ENCODE peak calls at places on chromosomes 12 and 14, in five cellular contexts. I, X, D, R and U are unnamed samples.

GRCh38 chr14:70011708-70012107 is 132.5 kb downstream of the SMOC1 start:
- DNase-seq in X (no peak), I (no peak), D (no peak), R (no peak), U (no peak)

GRCh38 chr12:111409403-111410228 is 3.9 kb downstream of the SH2B3 start:
- DNase-seq in D (no peak), R (no peak), I (no peak), X (peak; percentile 63), U (peak; percentile 94)

GRCh38 chr12:59431266-59431665 is 164.6 kb upstream of the SLC16A7 start:
- DNase-seq in R (no peak), X (no peak), I (no peak), D (no peak), U (peak; percentile 5)

GRCh38 chr12:107748472-107748871 is 12.5 kb downstream of the PRDM4 start:
- DNase-seq in I (no peak), X (no peak), D (no peak), R (no peak), U (peak; percentile 80)

GRCh38 chr14:76050797-76051392 is 65.3 kb downstream of the IFT43 start:
- DNase-seq in R (peak; percentile 79), X (no peak), I (peak; percentile 62), D (peak; percentile 89), U (peak; percentile 62)

GRCh38 chr14:105499256-105500035 is 8.4 kb downstream of the TEDC1 start:
- DNase-seq in D (peak; percentile 36), X (peak; percentile 31), R (no peak), I (no peak), U (no peak)

GRCh38 chr12:20455001-20455706 is 86.8 kb downstream of the PDE3A start:
- DNase-seq in I (no peak), R (no peak), D (no peak), X (no peak), U (no peak)

GRCh38 chr12:88026196-88026595 is 3.0 kb downstream of the C12orf50 start:
- DNase-seq in X (no peak), D (no peak), R (no peak), I (no peak), U (no peak)

GRCh38 chr14:61527325-61528100 is 167.8 kb upstream of the HIF1A start:
- DNase-seq in D (peak; percentile 54), R (no peak), X (no peak), I (no peak), U (peak; percentile 89)

GRCh38 chr12:6567112-6567680 is 895 bp downstream of the NOP2 start:
- DNase-seq in X (no peak), R (no peak), D (no peak), I (no peak), U (peak; percentile 32)

GRCh38 chr14:80798211-80798610 is 143.3 kb downstream of the CEP128 start:
- DNase-seq in R (no peak), X (no peak), D (no peak), I (no peak), U (no peak)

GRCh38 chr14:89308232-89308959 is 108.6 kb downstream of the FOXN3 start:
- DNase-seq in D (peak; percentile 22), R (no peak), X (no peak), I (no peak), U (no peak)

GRCh38 chr14:94125659-94126418 is 3.6 kb downstream of the IFI27L2 start:
- DNase-seq in D (no peak), X (peak; percentile 12), I (no peak), R (peak; percentile 22), U (no peak)

GRCh38 chr12:52836042-52836466 is 1.9 kb upstream of the KRT79 start:
- DNase-seq in D (no peak), X (peak; percentile 20), R (no peak), I (no peak), U (peak; percentile 76)

GRCh38 chr12:4112290-4112689 is 161.3 kb upstream of the CCND2 start:
- DNase-seq in I (no peak), R (peak; percentile 32), D (no peak), X (no peak), U (no peak)

GRCh38 chr12:12159988-12160387 is 89.2 kb downstream of the BCL2L14 start:
- DNase-seq in D (no peak), R (no peak), I (no peak), X (no peak), U (no peak)

GRCh38 chr14:59098377-59098776 is 90.1 kb upstream of the DAAM1 start:
- DNase-seq in X (no peak), I (no peak), R (no peak), D (peak; percentile 95), U (peak; percentile 77)

GRCh38 chr14:79781882-79782281 is 429.4 kb downstream of the DIO2 start:
- DNase-seq in D (no peak), X (no peak), I (no peak), R (no peak), U (no peak)

GRCh38 chr14:77139540-77140342 is 1.9 kb downstream of the ZDHHC22 start:
- DNase-seq in I (peak; percentile 60), X (peak; percentile 91), D (peak; percentile 50), R (peak; percentile 93), U (peak; percentile 29)

GRCh38 chr14:64438181-64438839 is 27.0 kb upstream of the AKAP5 start:
- DNase-seq in I (no peak), D (peak; percentile 93), R (no peak), X (no peak), U (peak; percentile 77)

GRCh38 chr14:100592461-100592871 is 5.2 kb upstream of the BEGAIN start:
- DNase-seq in X (no peak), D (no peak), R (no peak), I (no peak), U (no peak)

GRCh38 chr12:53759261-53759660 is 7.5 kb upstream of the CISTR start:
- DNase-seq in R (no peak), I (no peak), D (no peak), X (no peak), U (no peak)

GRCh38 chr12:62683724-62684501 is 217.3 kb downstream of the MON2 start:
- DNase-seq in D (no peak), I (no peak), R (no peak), X (no peak), U (no peak)

GRCh38 chr12:124642105-124642504 is 74.7 kb upstream of the NCOR2 start:
- DNase-seq in I (no peak), D (no peak), R (no peak), X (no peak), U (no peak)
- H2BK12ac ChIP-seq in I (no peak overlapping the region), D (no peak overlapping the region), R (no peak overlapping the region), X (no peak overlapping the region), U (no peak overlapping the region)

GRCh38 chr12:132171968-132172521 is 27.8 kb downstream of the NOC4L start:
- DNase-seq in D (no peak), I (no peak), X (no peak), R (no peak), U (no peak)
- H2BK12ac ChIP-seq in D (no peak overlapping the region), I (peak overlapping the region; percentile 84), X (no peak overlapping the region), R (no peak overlapping the region), U (no peak overlapping the region)

GRCh38 chr12:120574106-120574505 is 7.1 kb downstream of the POP5 start:
- DNase-seq in I (no peak), R (no peak), X (no peak), D (no peak), U (no peak)
- H2BK12ac ChIP-seq in I (no peak overlapping the region), R (no peak overlapping the region), X (no peak overlapping the region), D (no peak overlapping the region), U (no peak overlapping the region)

DNA sequence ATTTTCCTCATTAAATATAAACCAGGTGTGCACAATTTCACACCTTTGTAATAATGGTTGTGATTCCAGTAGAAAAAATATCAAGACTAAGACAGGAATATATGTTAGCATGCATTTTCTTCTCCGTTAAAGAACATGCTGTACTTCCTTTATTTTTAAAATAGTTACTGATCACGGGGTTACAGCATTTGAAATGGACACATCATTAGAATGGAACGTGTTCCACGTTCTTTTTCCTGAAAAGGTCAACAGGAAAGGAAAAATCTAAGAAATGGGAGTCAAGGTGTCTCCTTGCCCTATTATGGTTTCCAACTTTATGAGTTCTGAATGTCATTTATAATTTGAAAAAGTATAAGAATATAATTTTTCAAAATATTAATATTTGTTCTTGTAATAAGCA is 1325.7 kb downstream of the SLC16A7 start:
- DNase-seq in I (no peak), D (peak; percentile 5), R (no peak), X (no peak), U (no peak)
- H2BK12ac ChIP-seq in I (no peak overlapping the region), D (no peak overlapping the region), R (no peak overlapping the region), X (no peak overlapping the region), U (no peak overlapping the region)

GRCh38 chr12:34342048-34342447 is 319.8 kb downstream of the ALG10 start:
- DNase-seq in I (no peak), R (no peak), X (no peak), D (no peak), U (no peak)

GRCh38 chr12:34343766-34344165 is 321.5 kb downstream of the ALG10 start:
- DNase-seq in X (no peak), I (no peak), R (no peak), D (no peak), U (no peak)

GRCh38 chr12:34341362-34341733 is 319.1 kb downstream of the ALG10 start:
- DNase-seq in X (no peak), I (no peak), R (no peak), D (no peak), U (no peak)

GRCh38 chr12:34344851-34345522 is 322.7 kb downstream of the ALG10 start:
- DNase-seq in X (no peak), I (no peak), D (no peak), R (no peak), U (no peak)

GRCh38 chr12:34343345-34343744 is 321.0 kb downstream of the ALG10 start:
- DNase-seq in I (no peak), D (no peak), X (no peak), R (no peak), U (no peak)
- H2BK12ac ChIP-seq in I (no peak overlapping the region), D (no peak overlapping the region), X (no peak overlapping the region), R (no peak overlapping the region), U (no peak overlapping the region)

GRCh38 chr14:51817326-51817725 is 43.1 kb upstream of the GNG2 start:
- DNase-seq in D (no peak), X (no peak), I (no peak), R (no peak), U (no peak)
- H2BK12ac ChIP-seq in D (no peak overlapping the region), X (no peak overlapping the region), I (no peak overlapping the region), R (no peak overlapping the region), U (no peak overlapping the region)

GRCh38 chr14:57960946-57961792 is 95.3 kb upstream of the SLC35F4 start:
- DNase-seq in D (no peak), X (no peak), I (no peak), R (no peak), U (no peak)
- H2BK12ac ChIP-seq in D (no peak overlapping the region), X (no peak overlapping the region), I (no peak overlapping the region), R (no peak overlapping the region), U (no peak overlapping the region)

GRCh38 chr14:30417121-30417520 is 141.8 kb upstream of the G2E3 start:
- DNase-seq in R (no peak), X (no peak), D (peak; percentile 52), I (no peak), U (no peak)
- H2BK12ac ChIP-seq in R (no peak overlapping the region), X (no peak overlapping the region), D (no peak overlapping the region), I (no peak overlapping the region), U (no peak overlapping the region)

DNA sequence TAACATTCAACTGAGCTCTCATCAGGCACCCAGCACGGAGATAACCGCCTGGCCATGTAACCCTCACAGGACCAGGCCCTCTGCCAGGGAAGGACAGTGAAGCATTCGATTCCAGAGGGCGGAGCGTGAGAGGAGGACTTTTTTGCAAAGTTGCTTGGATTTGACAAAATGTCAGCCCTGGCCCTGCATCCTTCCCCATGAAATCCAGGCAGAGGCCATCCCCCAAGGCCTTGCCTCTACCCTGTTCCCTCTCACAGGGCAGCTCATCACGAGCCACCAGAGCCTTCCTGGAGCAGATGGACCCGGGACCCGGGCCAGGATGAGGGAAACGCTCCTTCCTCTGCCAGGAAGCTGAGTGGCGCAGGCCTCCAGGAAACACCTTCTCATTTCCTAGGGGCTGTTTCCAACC is 17.0 kb downstream of the CAMKK2 start:
- DNase-seq in I (no peak), D (no peak), X (no peak), R (no peak), U (no peak)
- H2BK12ac ChIP-seq in I (no peak overlapping the region), D (no peak overlapping the region), X (no peak overlapping the region), R (no peak overlapping the region), U (no peak overlapping the region)